ENCODE peak calls at places on chromosomes 12 and 14, in six cellular contexts. One of them, this sample, is unnamed.
A peak's percentile ranks its signal among the peaks of the same experiment; 100 is the strongest.

GRCh38 chr14:53472306-53472705 is 319.2 kb upstream of the DDHD1 start:
- DNase-seq in upper lobe of right lung: no peak
- DNase-seq in SJSA1: no peak
- DNase-seq in colonic mucosa: no peak
- DNase-seq in endodermal cell: no peak
- DNase-seq in K562: no peak
- DNase-seq in this sample: no peak

GRCh38 chr12:13124661-13125505 is 21.4 kb upstream of the GSG1 start:
- DNase-seq in SJSA1: peak; percentile 72
- DNase-seq in endodermal cell: no peak
- DNase-seq in K562: no peak
- DNase-seq in colonic mucosa: no peak
- DNase-seq in upper lobe of right lung: no peak
- DNase-seq in this sample: peak; percentile 21

GRCh38 chr12:32395031-32395430 is 4.3 kb upstream of the FGD4 start:
- DNase-seq in SJSA1: no peak
- DNase-seq in K562: no peak
- DNase-seq in endodermal cell: peak; percentile 47
- DNase-seq in colonic mucosa: no peak
- DNase-seq in upper lobe of right lung: no peak
- DNase-seq in this sample: no peak

GRCh38 chr12:106135781-106136180 is 3.0 kb downstream of the NUAK1 start:
- DNase-seq in endodermal cell: no peak
- DNase-seq in colonic mucosa: no peak
- DNase-seq in K562: no peak
- DNase-seq in SJSA1: no peak
- DNase-seq in upper lobe of right lung: no peak
- DNase-seq in this sample: no peak

GRCh38 chr14:104827173-104828055 is 26.5 kb downstream of the ZBTB42 start:
- DNase-seq in SJSA1: peak; percentile 25
- DNase-seq in upper lobe of right lung: peak; percentile 81
- DNase-seq in colonic mucosa: peak; percentile 44
- DNase-seq in endodermal cell: peak; percentile 97
- DNase-seq in K562: peak; percentile 69
- DNase-seq in this sample: no peak

GRCh38 chr14:46973295-46973694 is 321.7 kb upstream of the RPL10L start:
- DNase-seq in colonic mucosa: no peak
- DNase-seq in upper lobe of right lung: no peak
- DNase-seq in SJSA1: no peak
- DNase-seq in endodermal cell: no peak
- DNase-seq in K562: no peak
- DNase-seq in this sample: no peak

GRCh38 chr12:47276253-47277070 is 196.7 kb upstream of the AMIGO2 start:
- DNase-seq in colonic mucosa: peak; percentile 76
- DNase-seq in K562: no peak
- DNase-seq in SJSA1: peak; percentile 58
- DNase-seq in upper lobe of right lung: no peak
- DNase-seq in endodermal cell: no peak
- DNase-seq in this sample: no peak

GRCh38 chr12:27270148-27270547 is 26.1 kb downstream of the STK38L start:
- DNase-seq in K562: no peak
- DNase-seq in colonic mucosa: no peak
- DNase-seq in SJSA1: no peak
- DNase-seq in upper lobe of right lung: no peak
- DNase-seq in endodermal cell: no peak
- DNase-seq in this sample: no peak

GRCh38 chr14:34302654-34303053 is 159.4 kb downstream of the SPTSSA start:
- DNase-seq in K562: no peak
- DNase-seq in SJSA1: no peak
- DNase-seq in upper lobe of right lung: no peak
- DNase-seq in colonic mucosa: peak; percentile 35
- DNase-seq in endodermal cell: no peak
- DNase-seq in this sample: no peak

GRCh38 chr14:65961004-65961403 is 525.2 kb upstream of the CCDC196 start:
- DNase-seq in endodermal cell: peak; percentile 93
- DNase-seq in SJSA1: no peak
- DNase-seq in upper lobe of right lung: peak; percentile 83
- DNase-seq in colonic mucosa: peak; percentile 71
- DNase-seq in K562: peak; percentile 65
- DNase-seq in this sample: no peak

GRCh38 chr14:50669441-50669986 is 1.4 kb upstream of the SAV1 start:
- DNase-seq in K562: no peak
- DNase-seq in colonic mucosa: no peak
- DNase-seq in endodermal cell: peak; percentile 53
- DNase-seq in SJSA1: no peak
- DNase-seq in upper lobe of right lung: no peak
- DNase-seq in this sample: no peak

GRCh38 chr12:47797432-47797831 is 22.3 kb downstream of the HDAC7 start:
- DNase-seq in endodermal cell: peak; percentile 89
- DNase-seq in SJSA1: no peak
- DNase-seq in upper lobe of right lung: no peak
- DNase-seq in K562: no peak
- DNase-seq in colonic mucosa: no peak
- DNase-seq in this sample: no peak

GRCh38 chr12:128069359-128069997 is 197.5 kb upstream of the TMEM132C start:
- DNase-seq in K562: peak; percentile 48
- DNase-seq in colonic mucosa: peak; percentile 50
- DNase-seq in SJSA1: peak; percentile 61
- DNase-seq in upper lobe of right lung: no peak
- DNase-seq in endodermal cell: peak; percentile 89
- DNase-seq in this sample: no peak

GRCh38 chr12:57754411-57755193 is at the start of gene MARCHF9:
- DNase-seq in SJSA1: peak; percentile 91
- DNase-seq in endodermal cell: peak; percentile 90
- DNase-seq in colonic mucosa: peak; percentile 93
- DNase-seq in K562: peak; percentile 86
- DNase-seq in upper lobe of right lung: peak; percentile 90
- DNase-seq in this sample: no peak

GRCh38 chr12:57563358-57563757 is 13.5 kb downstream of the KIF5A start:
- DNase-seq in colonic mucosa: no peak
- DNase-seq in endodermal cell: no peak
- DNase-seq in SJSA1: peak; percentile 78
- DNase-seq in upper lobe of right lung: no peak
- DNase-seq in K562: no peak
- DNase-seq in this sample: no peak

GRCh38 chr14:104135121-104135903 is 3.1 kb upstream of the KIF26A start:
- DNase-seq in endodermal cell: peak; percentile 90
- DNase-seq in upper lobe of right lung: peak; percentile 65
- DNase-seq in K562: no peak
- DNase-seq in colonic mucosa: no peak
- DNase-seq in SJSA1: no peak
- DNase-seq in this sample: no peak

GRCh38 chr12:10031771-10032175 is 1.3 kb downstream of the CLEC9A start:
- DNase-seq in endodermal cell: peak; percentile 59
- DNase-seq in colonic mucosa: no peak
- DNase-seq in K562: no peak
- DNase-seq in upper lobe of right lung: no peak
- DNase-seq in SJSA1: peak; percentile 87
- DNase-seq in this sample: peak; percentile 70

GRCh38 chr12:42468341-42468821 is 121.2 kb downstream of the PRICKLE1 start:
- DNase-seq in endodermal cell: no peak
- DNase-seq in K562: no peak
- DNase-seq in upper lobe of right lung: no peak
- DNase-seq in colonic mucosa: no peak
- DNase-seq in SJSA1: no peak
- DNase-seq in this sample: no peak

GRCh38 chr12:131561891-131562684 is 148.8 kb upstream of the SFSWAP start:
- DNase-seq in SJSA1: no peak
- DNase-seq in endodermal cell: no peak
- DNase-seq in upper lobe of right lung: no peak
- DNase-seq in colonic mucosa: no peak
- DNase-seq in K562: no peak
- DNase-seq in this sample: no peak

GRCh38 chr12:123270380-123271181 is 1.1 kb downstream of the CDK2AP1 start:
- DNase-seq in SJSA1: peak; percentile 33
- DNase-seq in K562: peak; percentile 66
- DNase-seq in endodermal cell: peak; percentile 87
- DNase-seq in upper lobe of right lung: peak; percentile 72
- DNase-seq in colonic mucosa: peak; percentile 45
- DNase-seq in this sample: no peak

GRCh38 chr12:118059645-118060275 is 1.2 kb downstream of the WSB2 start:
- DNase-seq in colonic mucosa: no peak
- DNase-seq in upper lobe of right lung: no peak
- DNase-seq in SJSA1: peak; percentile 49
- DNase-seq in endodermal cell: peak; percentile 68
- DNase-seq in K562: no peak
- DNase-seq in this sample: no peak

GRCh38 chr12:18400186-18400585 is 138.9 kb downstream of the PIK3C2G start:
- DNase-seq in K562: no peak
- DNase-seq in SJSA1: no peak
- DNase-seq in colonic mucosa: no peak
- DNase-seq in upper lobe of right lung: no peak
- DNase-seq in endodermal cell: no peak
- DNase-seq in this sample: no peak

GRCh38 chr12:5622280-5622679 is 190.4 kb downstream of the NTF3 start:
- DNase-seq in SJSA1: no peak
- DNase-seq in endodermal cell: peak; percentile 44
- DNase-seq in K562: no peak
- DNase-seq in colonic mucosa: no peak
- DNase-seq in upper lobe of right lung: no peak
- DNase-seq in this sample: no peak

GRCh38 chr12:113149361-113150150 is at the start of gene CFAP73:
- DNase-seq in SJSA1: peak; percentile 71
- DNase-seq in upper lobe of right lung: peak; percentile 72
- DNase-seq in colonic mucosa: peak; percentile 60
- DNase-seq in K562: peak; percentile 82
- DNase-seq in endodermal cell: peak; percentile 98
- DNase-seq in this sample: peak; percentile 52

GRCh38 chr14:58979325-58979724 is 209.1 kb upstream of the DAAM1 start:
- DNase-seq in K562: no peak
- DNase-seq in upper lobe of right lung: no peak
- DNase-seq in SJSA1: no peak
- DNase-seq in endodermal cell: no peak
- DNase-seq in colonic mucosa: no peak
- DNase-seq in this sample: no peak

GRCh38 chr12:10721654-10722501 is 1.2 kb downstream of the YBX3 start:
- DNase-seq in endodermal cell: no peak
- DNase-seq in upper lobe of right lung: peak; percentile 94
- DNase-seq in K562: peak; percentile 29
- DNase-seq in colonic mucosa: peak; percentile 92
- DNase-seq in SJSA1: peak; percentile 85
- DNase-seq in this sample: peak; percentile 95

GRCh38 chr12:94071258-94071657 is 77.1 kb upstream of the PLXNC1 start:
- DNase-seq in SJSA1: no peak
- DNase-seq in K562: no peak
- DNase-seq in upper lobe of right lung: no peak
- DNase-seq in endodermal cell: no peak
- DNase-seq in colonic mucosa: peak; percentile 37
- DNase-seq in this sample: no peak

GRCh38 chr14:58730793-58731464 is 93.2 kb downstream of the DACT1 start:
- DNase-seq in endodermal cell: no peak
- DNase-seq in K562: no peak
- DNase-seq in upper lobe of right lung: no peak
- DNase-seq in SJSA1: no peak
- DNase-seq in colonic mucosa: no peak
- DNase-seq in this sample: no peak

GRCh38 chr14:94771906-94772468 is 2.1 kb upstream of the GSC start:
- DNase-seq in upper lobe of right lung: no peak
- DNase-seq in colonic mucosa: no peak
- DNase-seq in endodermal cell: no peak
- DNase-seq in SJSA1: no peak
- DNase-seq in K562: no peak
- DNase-seq in this sample: no peak

GRCh38 chr14:101511620-101512395 is 49.5 kb upstream of the DIO3 start:
- DNase-seq in K562: no peak
- DNase-seq in SJSA1: no peak
- DNase-seq in upper lobe of right lung: no peak
- DNase-seq in endodermal cell: no peak
- DNase-seq in colonic mucosa: no peak
- DNase-seq in this sample: no peak

GRCh38 chr12:115922952-115923564 is 354.4 kb downstream of the MED13L start:
- DNase-seq in upper lobe of right lung: no peak
- DNase-seq in endodermal cell: peak; percentile 54
- DNase-seq in SJSA1: no peak
- DNase-seq in colonic mucosa: no peak
- DNase-seq in K562: no peak
- DNase-seq in this sample: no peak

GRCh38 chr14:77033622-77034521 is 5.4 kb upstream of the IRF2BPL start:
- DNase-seq in endodermal cell: peak; percentile 95
- DNase-seq in K562: no peak
- DNase-seq in colonic mucosa: peak; percentile 90
- DNase-seq in SJSA1: peak; percentile 86
- DNase-seq in upper lobe of right lung: peak; percentile 93
- DNase-seq in this sample: peak; percentile 93

GRCh38 chr12:124848621-124849380 is 14.9 kb downstream of the SCARB1 start:
- DNase-seq in SJSA1: no peak
- DNase-seq in colonic mucosa: no peak
- DNase-seq in K562: no peak
- DNase-seq in upper lobe of right lung: no peak
- DNase-seq in endodermal cell: no peak
- DNase-seq in this sample: no peak

DNA sequence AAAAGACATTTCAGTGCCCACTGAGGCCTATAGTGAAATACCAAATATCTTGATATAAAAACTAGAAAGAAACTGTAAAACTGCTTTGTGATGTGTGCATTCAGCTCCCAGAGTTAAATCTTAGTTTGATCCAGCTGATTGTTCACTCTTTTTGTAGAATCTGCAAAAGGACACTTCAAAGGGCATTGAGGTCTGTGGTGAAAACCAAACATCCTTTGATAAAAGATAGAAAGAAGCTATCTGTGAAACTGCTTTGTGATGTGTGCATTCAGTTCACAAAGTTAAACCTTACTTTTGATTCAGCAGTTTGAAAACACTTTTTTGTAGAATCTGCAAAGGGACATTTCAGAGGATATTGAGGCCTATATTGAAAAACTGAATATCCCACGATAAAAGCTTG is 290.7 kb upstream of the ALG10B start:
- DNase-seq in upper lobe of right lung: no peak
- DNase-seq in colonic mucosa: no peak
- DNase-seq in endodermal cell: no peak
- DNase-seq in K562: no peak
- DNase-seq in SJSA1: no peak
- DNase-seq in this sample: no peak
- H3K9me3 ChIP-seq in upper lobe of right lung: peaks cover 23% of the 10 kb centered on the region
- H3K9me3 ChIP-seq in colonic mucosa: no peaks in the 10 kb centered on the region
- H3K9me3 ChIP-seq in endodermal cell: peaks cover 94% of the 10 kb centered on the region
- H3K9me3 ChIP-seq in K562: no peaks in the 10 kb centered on the region
- H3K9me3 ChIP-seq in SJSA1: peaks cover 6% of the 10 kb centered on the region
- H3K9me3 ChIP-seq in this sample: peaks cover 3% of the 10 kb centered on the region

GRCh38 chr12:132940071-132940719 is 15.9 kb downstream of the ZNF605 start:
- DNase-seq in endodermal cell: peak; percentile 30
- DNase-seq in upper lobe of right lung: no peak
- DNase-seq in colonic mucosa: no peak
- DNase-seq in K562: no peak
- DNase-seq in SJSA1: peak; percentile 52
- DNase-seq in this sample: no peak
- H3K9me3 ChIP-seq in endodermal cell: peaks cover 72% of the 10 kb centered on the region
- H3K9me3 ChIP-seq in upper lobe of right lung: peaks cover 54% of the 10 kb centered on the region
- H3K9me3 ChIP-seq in colonic mucosa: no peaks in the 10 kb centered on the region
- H3K9me3 ChIP-seq in K562: peaks cover 3% of the 10 kb centered on the region
- H3K9me3 ChIP-seq in SJSA1: peaks cover 65% of the 10 kb centered on the region
- H3K9me3 ChIP-seq in this sample: peaks cover 78% of the 10 kb centered on the region

GRCh38 chr14:26833777-26834176 is 235.9 kb upstream of the NOVA1 start:
- DNase-seq in endodermal cell: no peak
- DNase-seq in K562: no peak
- DNase-seq in colonic mucosa: no peak
- DNase-seq in upper lobe of right lung: no peak
- DNase-seq in SJSA1: no peak
- DNase-seq in this sample: no peak
- H3K9me3 ChIP-seq in endodermal cell: no peaks in the 10 kb centered on the region
- H3K9me3 ChIP-seq in K562: no peaks in the 10 kb centered on the region
- H3K9me3 ChIP-seq in colonic mucosa: no peaks in the 10 kb centered on the region
- H3K9me3 ChIP-seq in upper lobe of right lung: no peaks in the 10 kb centered on the region
- H3K9me3 ChIP-seq in SJSA1: no peaks in the 10 kb centered on the region
- H3K9me3 ChIP-seq in this sample: no peaks in the 10 kb centered on the region

GRCh38 chr14:85350667-85351066 is 179.3 kb upstream of the FLRT2 start:
- DNase-seq in upper lobe of right lung: no peak
- DNase-seq in endodermal cell: no peak
- DNase-seq in SJSA1: no peak
- DNase-seq in K562: no peak
- DNase-seq in colonic mucosa: no peak
- DNase-seq in this sample: no peak
- H3K9me3 ChIP-seq in upper lobe of right lung: no peaks in the 10 kb centered on the region
- H3K9me3 ChIP-seq in endodermal cell: peaks cover 11% of the 10 kb centered on the region
- H3K9me3 ChIP-seq in SJSA1: no peaks in the 10 kb centered on the region
- H3K9me3 ChIP-seq in K562: no peaks in the 10 kb centered on the region
- H3K9me3 ChIP-seq in colonic mucosa: no peaks in the 10 kb centered on the region
- H3K9me3 ChIP-seq in this sample: no peaks in the 10 kb centered on the region